ENCODE peak calls at places on chromosomes 2 and 18, in seven cellular contexts. I is activated CD4-positive, alpha-beta T cell treated with anti-CD3 and anti-CD28 coated beads, Interleukin-2, amount 50 U/mL, for 1 hour; M is mesothelial cell of epicardium; C is BJ; A is ELR; B is M059J; D is hippocampal formation. J is an unnamed sample.

GRCh38 chr2:207771421-207771820 is 1.7 kb upstream of the FZD5 start:
- DNase-seq in C (no peak), D (no peak), I (no peak), B (no peak), A (no peak), M (no peak), J (no peak)

GRCh38 chr2:127627740-127628571 is 18.0 kb upstream of the GPR17 start:
- DNase-seq in M (no peak), C (no peak), I (no peak), D (no peak), B (no peak), A (no peak), J (no peak)

GRCh38 chr2:168441214-168441872 is 14.7 kb upstream of the CERS6 start:
- DNase-seq in A (no peak), C (no peak), I (no peak), D (no peak), M (no peak), B (no peak), J (no peak)

GRCh38 chr2:71067567-71068217 is 756 bp upstream of the NAGK start:
- DNase-seq in B (no peak), M (no peak), I (no peak), D (no peak), C (no peak), A (no peak), J (no peak)

GRCh38 chr2:225824748-225825449 is 425.4 kb downstream of the NYAP2 start:
- DNase-seq in D (no peak), I (no peak), C (no peak), A (no peak), M (no peak), B (no peak), J (no peak)

GRCh38 chr2:219552382-219553167 is 8.7 kb downstream of the TMEM198 start:
- DNase-seq in C (no peak), M (peak), I (peak), A (peak), D (peak), B (peak), J (no peak)

GRCh38 chr18:65409266-65409665 is 341.5 kb upstream of the CDH7 start:
- DNase-seq in C (no peak), A (no peak), M (no peak), D (no peak), B (no peak), I (no peak), J (no peak)

GRCh38 chr2:86078801-86079545 is 26.7 kb downstream of the POLR1A start:
- DNase-seq in A (peak), B (peak), C (no peak), M (no peak), I (peak), D (peak), J (no peak)

GRCh38 chr18:59033361-59033760 is 106.3 kb upstream of the SEC11C start:
- DNase-seq in I (no peak), A (peak), M (no peak), B (no peak), C (no peak), D (no peak), J (no peak)

GRCh38 chr2:142525720-142526119 is 351.7 kb upstream of the KYNU start:
- DNase-seq in C (no peak), D (no peak), M (no peak), B (no peak), I (no peak), A (no peak), J (no peak)

GRCh38 chr2:191045141-191045540 is 31.2 kb upstream of the STAT1 start:
- DNase-seq in I (no peak), B (no peak), A (no peak), C (no peak), M (no peak), D (no peak), J (no peak)

GRCh38 chr2:192151848-192152247 is 42.9 kb downstream of the TMEFF2 start:
- DNase-seq in D (no peak), C (no peak), B (peak), M (no peak), A (peak), I (no peak), J (no peak)

GRCh38 chr2:224220581-224221255 is 181.2 kb downstream of the FAM124B start:
- DNase-seq in I (no peak), M (no peak), A (peak), D (no peak), C (no peak), B (peak), J (no peak)

GRCh38 chr2:200077838-200078237 is 122.5 kb downstream of the MAIP1 start:
- DNase-seq in I (no peak), D (no peak), C (no peak), B (no peak), M (no peak), A (peak), J (no peak)

GRCh38 chr2:239459581-239459980 is 58.8 kb upstream of the HDAC4 start:
- DNase-seq in M (no peak), I (no peak), C (no peak), D (no peak), B (no peak), A (no peak), J (no peak)

GRCh38 chr2:101818531-101819451 is 121.3 kb downstream of the MAP4K4 start:
- DNase-seq in B (peak), A (peak), D (peak), I (no peak), C (no peak), M (no peak), J (no peak)

GRCh38 chr2:80417737-80418136 is 113.2 kb upstream of the LRRTM1 start:
- DNase-seq in C (no peak), D (no peak), I (no peak), A (no peak), M (no peak), B (no peak), J (no peak)

GRCh38 chr18:44712025-44712424 is 31.3 kb downstream of the SETBP1 start:
- DNase-seq in M (no peak), D (no peak), C (no peak), I (no peak), B (no peak), A (no peak), J (no peak)

GRCh38 chr2:100211517-100211916 is 69.1 kb upstream of the AFF3 start:
- DNase-seq in A (no peak), D (no peak), B (no peak), I (no peak), C (no peak), M (no peak), J (no peak)

GRCh38 chr18:74316257-74317180 is 880 bp downstream of the C18orf63 start:
- DNase-seq in I (no peak), D (no peak), A (peak), M (no peak), C (peak), B (peak), J (peak)

GRCh38 chr2:200477667-200478121 is 32.2 kb downstream of the KCTD18 start:
- DNase-seq in B (no peak), D (peak), I (no peak), A (no peak), M (no peak), C (no peak), J (no peak)

GRCh38 chr2:204538179-204539009 is 6.9 kb upstream of the PARD3B start:
- DNase-seq in M (no peak), D (no peak), C (no peak), B (no peak), A (peak), I (no peak), J (no peak)

GRCh38 chr2:203782262-203782976 is 76.0 kb downstream of the CD28 start:
- DNase-seq in D (peak), C (no peak), B (peak), M (no peak), A (peak), I (peak), J (no peak)

GRCh38 chr18:45802814-45803492 is 22.5 kb upstream of the SIGLEC15 start:
- DNase-seq in C (peak), I (no peak), D (no peak), B (peak), A (peak), M (no peak), J (peak)

GRCh38 chr18:58447342-58448190 is 181.3 kb downstream of the ALPK2 start:
- DNase-seq in B (no peak), C (no peak), I (no peak), A (peak), D (no peak), M (no peak), J (no peak)

GRCh38 chr18:79870369-79871025 is 72.8 kb downstream of the KCNG2 start:
- DNase-seq in B (no peak), D (no peak), C (no peak), A (no peak), M (no peak), I (no peak), J (no peak)

GRCh38 chr2:29050591-29050990 is 23.7 kb downstream of the PCARE start:
- DNase-seq in I (no peak), A (no peak), B (no peak), D (no peak), M (no peak), C (no peak), J (no peak)

GRCh38 chr2:79235135-79235534 is 75.6 kb upstream of the REG3A start:
- DNase-seq in B (no peak), A (peak), I (no peak), C (no peak), M (no peak), D (no peak), J (no peak)

GRCh38 chr18:58856881-58857280 is 7.8 kb upstream of the ZNF532 start:
- DNase-seq in M (no peak), A (peak), B (peak), I (no peak), D (no peak), C (no peak), J (no peak)

GRCh38 chr2:181471783-181472182 is 14.6 kb downstream of the ITGA4 start:
- DNase-seq in A (no peak), D (no peak), C (no peak), M (no peak), B (peak), I (no peak), J (peak)

GRCh38 chr18:7021994-7022840 is 95.4 kb downstream of the LAMA1 start:
- DNase-seq in B (peak), A (peak), I (no peak), C (no peak), D (no peak), M (no peak), J (peak)

GRCh38 chr2:118853647-118854367 is 6.4 kb upstream of the EN1 start:
- DNase-seq in M (no peak), D (no peak), C (no peak), B (no peak), A (no peak), I (no peak), J (no peak)

GRCh38 chr2:121321476-121321875 is 36.5 kb upstream of the TFCP2L1 start:
- DNase-seq in A (no peak), M (no peak), D (no peak), C (no peak), I (no peak), B (no peak), J (no peak)

GRCh38 chr18:24499814-24500601 is 39.6 kb downstream of the HRH4 start:
- DNase-seq in M (no peak), D (no peak), B (peak), I (no peak), C (peak), A (no peak), J (no peak)

GRCh38 chr18:3005462-3005861 is 7.5 kb downstream of the LPIN2 start:
- DNase-seq in I (no peak), C (no peak), B (no peak), A (no peak), M (no peak), D (no peak), J (no peak)

GRCh38 chr2:218720048-218721041 is 9.7 kb downstream of the TTLL4 start:
- DNase-seq in B (no peak), D (no peak), C (no peak), M (no peak), A (no peak), I (no peak), J (no peak)

GRCh38 chr2:17319090-17319489 is 199.2 kb downstream of the RAD51AP2 start:
- DNase-seq in C (no peak), I (no peak), B (no peak), M (no peak), D (no peak), A (no peak), J (no peak)

GRCh38 chr18:34866310-34866709 is 156.2 kb downstream of the DTNA start:
- DNase-seq in D (no peak), C (no peak), I (no peak), M (no peak), A (no peak), B (no peak), J (no peak)

GRCh38 chr18:10391506-10391905 is 62.9 kb upstream of the APCDD1 start:
- DNase-seq in M (no peak), C (no peak), A (no peak), I (no peak), D (no peak), B (no peak), J (no peak)

J was measured in kidney epithelial cell.